ENCODE peak calls at places on chromosomes 7 and 10, in ten cellular contexts. H is RWPE1; A is SHP77; S is HT1080; O is adipocyte; L is T follicular helper cell; Z is effector CD4-positive, alpha-beta T cell; K is cerebellar nuclear complex; Q is GF-D8; P is right cardiac atrium. T is an unnamed sample.

GRCh38 chr7:32043688-32044087 is 26.5 kb downstream of the PDE1C start:
- DNase-seq in H (no peak), A (peak), S (peak), O (peak), L (no peak), Z (no peak), K (no peak), Q (no peak), P (no peak), T (no peak)

GRCh38 chr10:80416401-80417098 is 8.2 kb downstream of the PRXL2A start:
- DNase-seq in H (no peak), A (no peak), S (no peak), O (peak), L (no peak), Z (no peak), K (no peak), Q (no peak), P (peak), T (no peak)

GRCh38 chr10:79413196-79413595 is 32.2 kb downstream of the ZCCHC24 start:
- DNase-seq in H (no peak), A (no peak), S (peak), O (no peak), L (no peak), Z (no peak), K (no peak), Q (peak), P (peak), T (no peak)

GRCh38 chr7:93442478-93443224 is 131.9 kb downstream of the CALCR start:
- DNase-seq in H (peak), A (peak), S (peak), O (peak), L (peak), Z (peak), K (no peak), Q (no peak), P (no peak), T (peak)

GRCh38 chr7:117012284-117013174 is 59.2 kb downstream of the ST7 start:
- DNase-seq in H (peak), A (peak), S (peak), O (peak), L (no peak), Z (no peak), K (no peak), Q (no peak), P (no peak), T (no peak)

GRCh38 chr10:114100848-114101741 is 57.4 kb downstream of the ADRB1 start:
- DNase-seq in H (no peak), A (no peak), S (peak), O (peak), L (no peak), Z (no peak), K (no peak), Q (no peak), P (peak), T (no peak)

GRCh38 chr7:36057375-36057774 is 95.7 kb upstream of the EEPD1 start:
- DNase-seq in H (no peak), A (no peak), S (no peak), O (no peak), L (no peak), Z (no peak), K (no peak), Q (no peak), P (no peak), T (no peak)

GRCh38 chr7:22319424-22320403 is 37.2 kb downstream of the RAPGEF5 start:
- DNase-seq in H (peak), A (peak), S (no peak), O (no peak), L (no peak), Z (no peak), K (no peak), Q (no peak), P (no peak), T (peak)

GRCh38 chr7:96723622-96724021 is 14.0 kb upstream of the SEM1 start:
- DNase-seq in H (peak), A (no peak), S (no peak), O (peak), L (no peak), Z (no peak), K (no peak), Q (no peak), P (no peak), T (no peak)

GRCh38 chr7:3106353-3106752 is 62.7 kb upstream of the CARD11 start:
- DNase-seq in H (no peak), A (no peak), S (no peak), O (no peak), L (no peak), Z (no peak), K (no peak), Q (no peak), P (no peak), T (no peak)

GRCh38 chr7:131722371-131722770 is 165.9 kb upstream of the PODXL start:
- DNase-seq in H (no peak), A (no peak), S (peak), O (no peak), L (no peak), Z (no peak), K (no peak), Q (no peak), P (no peak), T (no peak)

GRCh38 chr10:36880898-36881297 is 244.5 kb upstream of the ANKRD30A start:
- DNase-seq in H (peak), A (no peak), S (no peak), O (peak), L (no peak), Z (no peak), K (no peak), Q (no peak), P (no peak), T (no peak)

GRCh38 chr7:20794676-20795075 is 8.0 kb upstream of the SP8 start:
- DNase-seq in H (no peak), A (no peak), S (no peak), O (no peak), L (no peak), Z (no peak), K (no peak), Q (no peak), P (no peak), T (no peak)

GRCh38 chr10:123858039-123858740 is 33.4 kb downstream of the CPXM2 start:
- DNase-seq in H (no peak), A (peak), S (peak), O (peak), L (no peak), Z (no peak), K (no peak), Q (no peak), P (no peak), T (no peak)

GRCh38 chr10:23344251-23344841 is at the start of gene C10orf67:
- DNase-seq in H (peak), A (no peak), S (peak), O (peak), L (peak), Z (no peak), K (no peak), Q (no peak), P (peak), T (no peak)

GRCh38 chr10:117612113-117612512 is 69.6 kb downstream of the EMX2 start:
- DNase-seq in H (no peak), A (no peak), S (no peak), O (no peak), L (no peak), Z (no peak), K (no peak), Q (no peak), P (no peak), T (no peak)

GRCh38 chr7:128424936-128425335 is 15.2 kb upstream of the IMPDH1 start:
- DNase-seq in H (no peak), A (no peak), S (no peak), O (no peak), L (no peak), Z (no peak), K (no peak), Q (no peak), P (no peak), T (no peak)

GRCh38 chr10:69715156-69715898 is 85.3 kb downstream of the FAM241B start:
- DNase-seq in H (no peak), A (no peak), S (peak), O (peak), L (no peak), Z (no peak), K (no peak), Q (no peak), P (no peak), T (no peak)

GRCh38 chr10:29470355-29470705 is 164.4 kb downstream of the SVIL start:
- DNase-seq in H (no peak), A (no peak), S (no peak), O (peak), L (no peak), Z (no peak), K (no peak), Q (no peak), P (peak), T (no peak)

GRCh38 chr10:9824546-9825164 is 1193.0 kb upstream of the CELF2 start:
- DNase-seq in H (no peak), A (no peak), S (no peak), O (no peak), L (no peak), Z (no peak), K (no peak), Q (peak), P (no peak), T (no peak)

T was measured in NCI-H2029.